ENCODE peak calls at places on chromosome 21, in seven cellular contexts. M, H, B, W, O, I and S are unnamed samples.

GRCh38 chr21:15562748-15563147 is 167.0 kb upstream of the USP25 start:
- DNase-seq in I (no peak), O (no peak), B (no peak), W (no peak), H (no peak), M (no peak), S (no peak)

GRCh38 chr21:46226146-46226545 is 2.4 kb downstream of the LSS start:
- DNase-seq in O (no peak), I (no peak), W (peak), M (no peak), B (no peak), H (no peak), S (no peak)

GRCh38 chr21:14890141-14890540 is 174.7 kb downstream of the NRIP1 start:
- DNase-seq in H (no peak), B (no peak), I (no peak), O (no peak), W (no peak), M (no peak), S (no peak)

GRCh38 chr21:15050588-15051377 is 14.0 kb downstream of the NRIP1 start:
- DNase-seq in O (no peak), W (no peak), H (no peak), B (no peak), M (no peak), I (peak), S (no peak)

GRCh38 chr21:37564341-37564923 is 197.9 kb downstream of the DYRK1A start:
- DNase-seq in O (peak), I (peak), B (peak), H (peak), W (peak), M (peak), S (peak)

GRCh38 chr21:15062566-15062965 is 2.2 kb downstream of the NRIP1 start:
- DNase-seq in B (no peak), M (no peak), W (peak), I (no peak), H (no peak), O (no peak), S (peak)

GRCh38 chr21:46357684-46358425 is 33.9 kb downstream of the PCNT start:
- DNase-seq in O (no peak), W (no peak), M (no peak), H (no peak), B (no peak), I (no peak), S (no peak)

GRCh38 chr21:30674312-30674711 is 31.6 kb downstream of the KRTAP20-3 start:
- DNase-seq in O (no peak), W (no peak), M (no peak), B (no peak), I (no peak), H (no peak), S (no peak)

GRCh38 chr21:42120056-42120903 is 49.2 kb downstream of the UMODL1 start:
- DNase-seq in W (no peak), I (no peak), O (peak), H (no peak), M (no peak), B (no peak), S (peak)

DNA sequence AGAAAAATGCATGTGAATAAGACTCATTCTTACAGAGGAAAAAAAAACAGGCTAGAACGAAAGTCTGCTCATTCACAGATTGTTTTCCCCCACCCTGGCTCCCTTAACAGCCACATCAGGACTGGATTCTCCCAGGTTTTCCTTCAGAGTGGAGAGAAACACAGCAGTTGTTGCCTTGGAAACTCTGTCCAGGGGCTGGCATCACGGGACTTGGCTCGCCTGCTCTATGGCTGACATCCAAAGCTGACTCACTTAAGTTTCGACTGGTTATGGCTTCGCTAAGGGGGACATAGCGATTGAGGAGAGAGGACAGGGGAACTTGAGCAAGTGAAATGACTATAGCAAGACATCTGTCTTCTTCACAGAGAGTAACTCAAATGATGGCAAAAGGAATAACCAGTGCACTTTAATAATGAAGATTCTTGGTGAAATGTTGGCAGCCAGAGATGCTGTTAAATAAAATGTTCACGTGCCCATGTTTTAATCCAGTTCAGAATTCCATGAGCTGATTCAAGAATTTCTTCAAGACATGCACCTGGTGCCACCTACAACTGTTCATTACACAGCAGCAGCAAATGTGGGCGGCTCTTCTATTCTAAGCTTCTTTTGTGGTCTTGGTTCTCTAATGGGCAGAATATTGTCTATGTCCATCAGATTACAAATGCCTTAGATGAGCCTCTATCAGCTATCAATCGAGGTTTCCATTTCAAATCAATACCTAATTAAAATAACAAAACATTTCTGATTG is 21.8 kb downstream of the MIS18A start:
- DNase-seq in W (no peak), H (peak), M (no peak), B (no peak), I (no peak), O (no peak), S (no peak)
- TF ChIP-seq JUND in W (no peak), H (peak), M (no peak), B (no peak), I (no peak), O (no peak), S (no peak)

GRCh38 chr21:43639470-43640178 is 19.7 kb downstream of the HSF2BP start:
- DNase-seq in I (no peak), O (peak), B (no peak), H (no peak), W (no peak), M (no peak), S (no peak)
- TF ChIP-seq JUND in I (no peak), O (no peak), B (no peak), H (no peak), W (no peak), M (no peak), S (no peak)

DNA sequence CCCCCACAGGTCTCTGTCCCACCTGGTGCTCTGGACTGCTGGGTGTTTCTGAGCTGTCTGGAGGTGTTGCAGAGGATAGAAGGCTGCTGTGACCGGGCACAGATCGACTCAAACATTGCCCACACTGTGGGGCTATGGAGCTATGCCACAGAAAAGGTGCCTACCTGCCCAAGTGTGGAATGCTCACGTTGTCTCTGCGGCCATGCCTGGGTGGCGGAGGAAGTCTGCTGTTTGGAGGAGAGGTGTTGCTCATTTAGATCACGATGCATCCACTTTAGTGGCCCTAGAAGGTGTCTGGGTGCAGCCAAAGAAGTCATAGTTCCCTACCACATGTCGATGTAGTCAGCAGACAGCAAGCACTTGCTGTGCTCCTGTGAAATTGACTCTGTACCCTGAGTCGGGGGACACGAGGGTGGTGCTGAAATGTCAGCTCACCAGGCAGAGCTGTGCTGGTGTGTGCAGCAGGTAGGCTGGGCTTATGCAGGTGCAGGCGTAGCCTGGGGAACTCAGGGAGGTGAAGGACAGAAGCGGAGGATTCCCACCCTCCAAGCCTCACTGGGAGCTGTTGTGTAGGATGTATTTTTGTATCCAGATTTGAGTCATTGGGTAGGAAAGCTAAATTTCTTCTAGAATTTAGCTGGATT is 32.8 kb upstream of the PWP2 start:
- DNase-seq in O (no peak), B (no peak), M (no peak), H (no peak), W (no peak), I (no peak), S (no peak)
- TF ChIP-seq JUND in O (no peak), B (no peak), M (no peak), H (no peak), W (no peak), I (no peak), S (no peak)

GRCh38 chr21:38819719-38820147 is 14.0 kb downstream of the ETS2 start:
- DNase-seq in B (no peak), O (no peak), H (no peak), I (no peak), W (no peak), M (peak), S (peak)

GRCh38 chr21:38819051-38819718 is 13.5 kb downstream of the ETS2 start:
- DNase-seq in I (no peak), O (no peak), W (no peak), M (no peak), B (no peak), H (no peak), S (no peak)

GRCh38 chr21:38816400-38816973 is 10.8 kb downstream of the ETS2 start:
- DNase-seq in I (no peak), O (no peak), H (no peak), W (no peak), M (no peak), B (no peak), S (no peak)

GRCh38 chr21:38818336-38818723 is 12.6 kb downstream of the ETS2 start:
- DNase-seq in H (no peak), O (no peak), M (no peak), I (no peak), B (no peak), W (no peak), S (no peak)

GRCh38 chr21:38817371-38818335 is 11.9 kb downstream of the ETS2 start:
- DNase-seq in B (no peak), O (no peak), H (no peak), I (no peak), M (no peak), W (no peak), S (no peak)
- TF ChIP-seq JUND in B (no peak), O (no peak), H (no peak), I (no peak), M (no peak), W (no peak), S (no peak)

DNA sequence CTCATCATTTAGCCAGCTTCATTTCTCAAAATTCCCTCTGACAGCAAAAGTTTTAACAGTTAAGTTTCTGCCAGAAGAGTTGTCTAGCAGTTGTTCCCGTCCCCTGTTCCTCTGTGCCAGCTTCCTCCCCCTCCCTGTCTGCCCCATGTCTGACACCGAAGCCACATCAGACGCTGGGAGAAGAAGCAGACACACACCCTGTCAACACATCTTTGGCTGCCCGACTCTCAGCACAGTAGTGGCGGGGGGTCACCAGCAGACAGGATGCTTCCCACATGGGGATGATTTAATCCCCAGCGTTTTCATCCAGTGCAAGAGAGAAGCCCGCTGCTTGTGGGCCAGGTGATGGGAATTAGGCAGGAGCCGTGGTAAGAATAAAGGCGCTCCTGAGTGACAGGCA is 379.4 kb upstream of the RUNX1 start:
- DNase-seq in I (no peak), W (no peak), M (no peak), O (no peak), H (no peak), B (no peak), S (no peak)
- TF ChIP-seq JUND in I (no peak), W (no peak), M (no peak), O (no peak), H (peak), B (no peak), S (no peak)